ENCODE peak calls at places on chromosomes 6 and 20, in six cellular contexts. S, E, X, J, R and D are unnamed samples.

GRCh38 chr6:155041781-155042279 is 46.7 kb downstream of the TIAM2 start:
- DNase-seq in E (no peak), S (no peak), X (no peak), J (no peak), R (no peak), D (no peak)

GRCh38 chr6:169887529-169888140 is 136.2 kb downstream of the ERMARD start:
- DNase-seq in S (no peak), E (no peak), X (no peak), R (no peak), J (peak; percentile 46), D (no peak)

GRCh38 chr6:46453221-46453620 is 38.0 kb downstream of the RCAN2 start:
- DNase-seq in S (peak; percentile 92), R (no peak), X (peak; percentile 70), E (peak; percentile 77), J (no peak), D (peak; percentile 10)

GRCh38 chr6:33609444-33610034 is 11.6 kb upstream of the ITPR3 start:
- DNase-seq in X (peak; percentile 74), S (peak; percentile 57), E (peak; percentile 20), R (no peak), J (no peak), D (no peak)

GRCh38 chr6:85066270-85066669 is 301.9 kb upstream of the TBX18 start:
- DNase-seq in R (no peak), S (no peak), X (no peak), E (no peak), J (no peak), D (no peak)

GRCh38 chr6:30763618-30764489 is 19.5 kb upstream of the IER3 start:
- DNase-seq in X (peak; percentile 54), E (peak; percentile 80), J (no peak), S (no peak), R (no peak), D (no peak)

GRCh38 chr6:130527173-130527572 is 161.4 kb downstream of the TMEM200A start:
- DNase-seq in J (no peak), E (no peak), S (no peak), R (no peak), X (no peak), D (no peak)

GRCh38 chr6:10250655-10251220 is 164.1 kb downstream of the TFAP2A start:
- DNase-seq in J (no peak), X (no peak), S (no peak), R (no peak), E (no peak), D (no peak)

GRCh38 chr20:23225407-23226060 is 125.1 kb upstream of the NXT1 start:
- DNase-seq in X (peak; percentile 82), R (no peak), J (no peak), E (peak; percentile 87), S (peak; percentile 92), D (no peak)

GRCh38 chr6:165774903-165775608 is 112.0 kb upstream of the PDE10A start:
- DNase-seq in X (no peak), R (no peak), E (peak; percentile 20), J (no peak), S (no peak), D (no peak)

GRCh38 chr20:63212792-63213191 is 3.1 kb downstream of the YTHDF1 start:
- DNase-seq in X (no peak), R (no peak), S (no peak), J (no peak), E (no peak), D (no peak)

GRCh38 chr6:155194399-155194798 is 69.4 kb upstream of the CLDN20 start:
- DNase-seq in E (no peak), R (no peak), X (no peak), S (no peak), J (no peak), D (no peak)

GRCh38 chr6:17013701-17014100 is 88.1 kb upstream of the STMND1 start:
- DNase-seq in X (peak; percentile 91), J (no peak), E (peak; percentile 33), R (no peak), S (peak; percentile 53), D (no peak)

GRCh38 chr6:71043902-71044301 is 87.0 kb upstream of the B3GAT2 start:
- DNase-seq in J (no peak), E (peak; percentile 22), X (peak; percentile 6), S (no peak), R (no peak), D (no peak)

GRCh38 chr20:19583532-19584175 is 174.4 kb upstream of the RIN2 start:
- DNase-seq in X (peak; percentile 5), J (no peak), E (peak; percentile 40), S (peak; percentile 11), R (peak; percentile 79), D (peak; percentile 61)

GRCh38 chr20:63874254-63874653 is 9.2 kb downstream of the TPD52L2 start:
- DNase-seq in X (no peak), R (no peak), J (no peak), S (no peak), E (no peak), D (no peak)

GRCh38 chr20:9179193-9179802 is 110.4 kb downstream of the PLCB4 start:
- DNase-seq in X (peak; percentile 50), J (no peak), E (peak; percentile 24), R (no peak), S (no peak), D (no peak)

GRCh38 chr6:1312193-1312443 is 220 bp downstream of the FOXQ1 start:
- DNase-seq in J (no peak), X (no peak), E (no peak), R (no peak), S (no peak), D (no peak)

GRCh38 chr20:63576311-63576710 is 2.3 kb upstream of the HELZ2 start:
- DNase-seq in S (no peak), J (no peak), R (no peak), X (no peak), E (no peak), D (no peak)

GRCh38 chr6:105445461-105445860 is 42.6 kb upstream of the PREP start:
- DNase-seq in E (no peak), X (no peak), R (no peak), S (no peak), J (no peak), D (no peak)

GRCh38 chr6:81401970-81402690 is 350.4 kb downstream of the TENT5A start:
- DNase-seq in E (peak; percentile 22), X (peak; percentile 52), S (peak; percentile 61), R (no peak), J (no peak), D (no peak)

GRCh38 chr6:31906122-31906521 is 4.2 kb upstream of the ZBTB12 start:
- DNase-seq in R (no peak), X (no peak), S (no peak), J (no peak), E (no peak), D (no peak)

GRCh38 chr20:46808565-46808964 is 86.1 kb upstream of the EYA2 start:
- DNase-seq in R (no peak), J (no peak), S (no peak), E (no peak), X (no peak), D (no peak)

GRCh38 chr6:16450285-16450684 is 211.9 kb downstream of the GMPR start:
- DNase-seq in S (peak; percentile 89), X (peak; percentile 98), R (no peak), E (peak; percentile 92), J (no peak), D (no peak)

GRCh38 chr6:75024796-75025195 is 181.1 kb downstream of the COL12A1 start:
- DNase-seq in X (peak; percentile 72), S (no peak), E (no peak), R (no peak), J (no peak), D (no peak)

GRCh38 chr6:27889628-27890315 is 22.4 kb downstream of the OR2B2 start:
- DNase-seq in X (no peak), R (no peak), E (no peak), S (no peak), J (no peak), D (no peak)

GRCh38 chr6:33452496-33452895 is 1.9 kb upstream of the ZBTB9 start:
- DNase-seq in X (no peak), J (no peak), E (no peak), R (no peak), S (no peak), D (no peak)

GRCh38 chr20:16215056-16215455 is 358.2 kb downstream of the KIF16B start:
- DNase-seq in S (no peak), R (no peak), J (no peak), E (no peak), X (no peak), D (no peak)

GRCh38 chr6:34062815-34063214 is 83.1 kb downstream of the GRM4 start:
- DNase-seq in J (no peak), E (no peak), S (no peak), R (no peak), X (no peak), D (no peak)

GRCh38 chr6:23040899-23041298 is 471.5 kb downstream of the HDGFL1 start:
- DNase-seq in R (no peak), S (no peak), E (no peak), X (no peak), J (no peak), D (no peak)

GRCh38 chr6:23031986-23032385 is 462.6 kb downstream of the HDGFL1 start:
- DNase-seq in X (peak; percentile 66), J (no peak), R (no peak), E (no peak), S (no peak), D (no peak)

GRCh38 chr6:23036401-23036983 is 467.1 kb downstream of the HDGFL1 start:
- DNase-seq in S (no peak), J (no peak), E (no peak), R (no peak), X (peak; percentile 5), D (no peak)
- TF ChIP-seq CTCF in S (no peak), J (no peak), E (no peak), R (no peak), X (no peak), D (no peak)

DNA sequence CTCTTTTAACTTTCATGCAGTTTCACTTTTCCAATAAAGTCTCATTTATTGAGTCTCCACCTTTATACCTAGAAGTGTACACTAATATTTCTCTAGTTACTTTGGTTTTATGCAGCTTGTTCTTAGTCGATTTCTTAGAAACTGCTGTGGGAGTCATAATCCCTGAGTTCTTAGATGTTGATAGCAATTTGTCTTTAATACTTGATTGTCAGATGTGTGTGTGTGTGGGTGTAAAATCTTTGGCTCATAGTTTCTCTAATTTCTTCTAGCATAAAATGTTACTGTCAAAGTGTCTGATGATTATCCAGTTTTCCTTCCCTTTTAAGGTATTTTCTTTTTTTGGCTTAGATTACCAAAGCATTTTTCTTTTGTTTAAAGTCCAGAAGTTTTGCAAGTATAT is 473.8 kb upstream of the PTCHD4 start:
- DNase-seq in R (no peak), S (no peak), X (no peak), J (no peak), E (no peak), D (no peak)
- TF ChIP-seq CTCF in R (no peak), S (no peak), X (no peak), J (no peak), E (no peak), D (no peak)

DNA sequence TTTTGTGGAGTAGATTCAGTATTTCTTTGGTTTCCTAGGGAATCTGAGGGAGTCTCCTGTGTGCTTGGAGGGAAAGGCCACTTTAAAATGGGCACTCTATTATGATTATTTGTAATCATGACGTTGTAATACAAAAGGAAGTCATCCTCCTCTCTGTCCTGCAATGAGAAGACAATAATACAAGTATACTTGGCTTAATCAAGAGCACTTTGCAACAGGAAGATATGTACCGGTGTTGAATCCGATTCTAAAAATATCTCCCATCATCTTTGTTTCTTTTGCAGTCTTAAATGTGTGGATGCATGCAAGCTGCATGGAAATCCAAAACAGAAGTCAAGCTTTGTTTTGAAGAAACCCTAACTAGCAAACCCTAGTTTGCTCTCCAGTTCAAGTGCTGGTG is 94.1 kb upstream of the QKI start:
- DNase-seq in R (no peak), X (no peak), J (no peak), S (no peak), E (no peak), D (no peak)
- TF ChIP-seq CTCF in R (no peak), X (no peak), J (no peak), S (no peak), E (no peak), D (no peak)

GRCh38 chr20:60050193-60050960 is 92.2 kb downstream of the CDH26 start:
- DNase-seq in E (no peak), X (no peak), R (no peak), J (no peak), S (no peak), D (peak; percentile 30)
- TF ChIP-seq CTCF in E (peak; percentile 37), X (no peak), R (peak; percentile 56), J (no peak), S (no peak), D (peak; percentile 48)